ENCODE peak calls at places on chromosomes 4 and X, in five cellular contexts. One of them, this sample, is unnamed.

GRCh38 chr4:83582289-83582756 is 46.4 kb downstream of the GPAT3 start:
- DNase-seq in kidney tubule cell: peak; percentile 64
- DNase-seq in NCI-H1092 treated with DMSO at 0.1 percent for 48 hours: peak; percentile 50
- DNase-seq in stimulated activated CD8-positive, alpha-beta memory T cell treated with anti-CD3 and anti-CD28 coated beads, Interleukin-4, amount 100 ng/mL, for 4 hours: no peak
- DNase-seq in left ventricle myocardium superior: no peak
- DNase-seq in this sample: peak; percentile 73

GRCh38 chr4:36399762-36400353 is 118.4 kb downstream of the DTHD1 start:
- DNase-seq in left ventricle myocardium superior: no peak
- DNase-seq in stimulated activated CD8-positive, alpha-beta memory T cell treated with anti-CD3 and anti-CD28 coated beads, Interleukin-4, amount 100 ng/mL, for 4 hours: peak; percentile 43
- DNase-seq in kidney tubule cell: peak; percentile 28
- DNase-seq in NCI-H1092 treated with DMSO at 0.1 percent for 48 hours: no peak
- DNase-seq in this sample: peak; percentile 53

GRCh38 chr4:71235321-71236206 is 103.3 kb upstream of the SLC4A4 start:
- DNase-seq in left ventricle myocardium superior: peak; percentile 42
- DNase-seq in stimulated activated CD8-positive, alpha-beta memory T cell treated with anti-CD3 and anti-CD28 coated beads, Interleukin-4, amount 100 ng/mL, for 4 hours: no peak
- DNase-seq in kidney tubule cell: no peak
- DNase-seq in NCI-H1092 treated with DMSO at 0.1 percent for 48 hours: no peak
- DNase-seq in this sample: no peak

GRCh38 chrX:110381216-110381615 is 22.6 kb downstream of the RTL9 start:
- DNase-seq in NCI-H1092 treated with DMSO at 0.1 percent for 48 hours: no peak
- DNase-seq in stimulated activated CD8-positive, alpha-beta memory T cell treated with anti-CD3 and anti-CD28 coated beads, Interleukin-4, amount 100 ng/mL, for 4 hours: no peak
- DNase-seq in left ventricle myocardium superior: no peak
- DNase-seq in kidney tubule cell: no peak
- DNase-seq in this sample: peak; percentile 44

GRCh38 chrX:145630806-145631435 is 186.7 kb upstream of the SLITRK2 start:
- DNase-seq in stimulated activated CD8-positive, alpha-beta memory T cell treated with anti-CD3 and anti-CD28 coated beads, Interleukin-4, amount 100 ng/mL, for 4 hours: no peak
- DNase-seq in left ventricle myocardium superior: no peak
- DNase-seq in kidney tubule cell: no peak
- DNase-seq in NCI-H1092 treated with DMSO at 0.1 percent for 48 hours: no peak
- DNase-seq in this sample: no peak

GRCh38 chrX:38882894-38883620 is 81.8 kb downstream of the MID1IP1 start:
- DNase-seq in kidney tubule cell: peak; percentile 94
- DNase-seq in left ventricle myocardium superior: no peak
- DNase-seq in NCI-H1092 treated with DMSO at 0.1 percent for 48 hours: no peak
- DNase-seq in stimulated activated CD8-positive, alpha-beta memory T cell treated with anti-CD3 and anti-CD28 coated beads, Interleukin-4, amount 100 ng/mL, for 4 hours: no peak
- DNase-seq in this sample: peak; percentile 95

GRCh38 chr4:185721190-185721948 is 90.6 kb downstream of the SORBS2 start:
- DNase-seq in stimulated activated CD8-positive, alpha-beta memory T cell treated with anti-CD3 and anti-CD28 coated beads, Interleukin-4, amount 100 ng/mL, for 4 hours: no peak
- DNase-seq in kidney tubule cell: no peak
- DNase-seq in NCI-H1092 treated with DMSO at 0.1 percent for 48 hours: no peak
- DNase-seq in left ventricle myocardium superior: no peak
- DNase-seq in this sample: no peak

GRCh38 chrX:101195442-101196173 is 24.0 kb upstream of the DRP2 start:
- DNase-seq in kidney tubule cell: no peak
- DNase-seq in NCI-H1092 treated with DMSO at 0.1 percent for 48 hours: no peak
- DNase-seq in left ventricle myocardium superior: no peak
- DNase-seq in stimulated activated CD8-positive, alpha-beta memory T cell treated with anti-CD3 and anti-CD28 coated beads, Interleukin-4, amount 100 ng/mL, for 4 hours: no peak
- DNase-seq in this sample: no peak

GRCh38 chrX:22689290-22689689 is 310.5 kb upstream of the DDX53 start:
- DNase-seq in stimulated activated CD8-positive, alpha-beta memory T cell treated with anti-CD3 and anti-CD28 coated beads, Interleukin-4, amount 100 ng/mL, for 4 hours: no peak
- DNase-seq in kidney tubule cell: peak; percentile 4
- DNase-seq in NCI-H1092 treated with DMSO at 0.1 percent for 48 hours: no peak
- DNase-seq in left ventricle myocardium superior: no peak
- DNase-seq in this sample: no peak

GRCh38 chr4:31125496-31125895 is 405.3 kb downstream of the PCDH7 start:
- DNase-seq in left ventricle myocardium superior: no peak
- DNase-seq in NCI-H1092 treated with DMSO at 0.1 percent for 48 hours: no peak
- DNase-seq in kidney tubule cell: no peak
- DNase-seq in stimulated activated CD8-positive, alpha-beta memory T cell treated with anti-CD3 and anti-CD28 coated beads, Interleukin-4, amount 100 ng/mL, for 4 hours: no peak
- DNase-seq in this sample: no peak

GRCh38 chr4:178387756-178388155 is 945.5 kb upstream of the AGA start:
- DNase-seq in left ventricle myocardium superior: no peak
- DNase-seq in NCI-H1092 treated with DMSO at 0.1 percent for 48 hours: no peak
- DNase-seq in kidney tubule cell: no peak
- DNase-seq in stimulated activated CD8-positive, alpha-beta memory T cell treated with anti-CD3 and anti-CD28 coated beads, Interleukin-4, amount 100 ng/mL, for 4 hours: no peak
- DNase-seq in this sample: no peak

GRCh38 chrX:97328853-97329252 is 445.1 kb downstream of the RPA4 start:
- DNase-seq in kidney tubule cell: no peak
- DNase-seq in left ventricle myocardium superior: no peak
- DNase-seq in NCI-H1092 treated with DMSO at 0.1 percent for 48 hours: no peak
- DNase-seq in stimulated activated CD8-positive, alpha-beta memory T cell treated with anti-CD3 and anti-CD28 coated beads, Interleukin-4, amount 100 ng/mL, for 4 hours: no peak
- DNase-seq in this sample: peak; percentile 78

GRCh38 chr4:145937021-145937861 is 1.4 kb downstream of the ZNF827 start:
- DNase-seq in NCI-H1092 treated with DMSO at 0.1 percent for 48 hours: peak; percentile 70
- DNase-seq in left ventricle myocardium superior: peak; percentile 77
- DNase-seq in kidney tubule cell: peak; percentile 56
- DNase-seq in stimulated activated CD8-positive, alpha-beta memory T cell treated with anti-CD3 and anti-CD28 coated beads, Interleukin-4, amount 100 ng/mL, for 4 hours: no peak
- DNase-seq in this sample: peak; percentile 56

GRCh38 chr4:100525689-100526088 is 7.9 kb upstream of the EMCN start:
- DNase-seq in stimulated activated CD8-positive, alpha-beta memory T cell treated with anti-CD3 and anti-CD28 coated beads, Interleukin-4, amount 100 ng/mL, for 4 hours: no peak
- DNase-seq in NCI-H1092 treated with DMSO at 0.1 percent for 48 hours: no peak
- DNase-seq in kidney tubule cell: no peak
- DNase-seq in left ventricle myocardium superior: no peak
- DNase-seq in this sample: no peak

GRCh38 chrX:149462849-149463248 is 42.3 kb downstream of the IDS start:
- DNase-seq in kidney tubule cell: no peak
- DNase-seq in left ventricle myocardium superior: no peak
- DNase-seq in NCI-H1092 treated with DMSO at 0.1 percent for 48 hours: no peak
- DNase-seq in stimulated activated CD8-positive, alpha-beta memory T cell treated with anti-CD3 and anti-CD28 coated beads, Interleukin-4, amount 100 ng/mL, for 4 hours: no peak
- DNase-seq in this sample: no peak

GRCh38 chrX:131970347-131970746 is 52.8 kb upstream of the STK26 start:
- DNase-seq in kidney tubule cell: no peak
- DNase-seq in left ventricle myocardium superior: no peak
- DNase-seq in stimulated activated CD8-positive, alpha-beta memory T cell treated with anti-CD3 and anti-CD28 coated beads, Interleukin-4, amount 100 ng/mL, for 4 hours: no peak
- DNase-seq in NCI-H1092 treated with DMSO at 0.1 percent for 48 hours: no peak
- DNase-seq in this sample: no peak

GRCh38 chrX:150196300-150196699 is 166.8 kb upstream of the MAMLD1 start:
- DNase-seq in NCI-H1092 treated with DMSO at 0.1 percent for 48 hours: no peak
- DNase-seq in stimulated activated CD8-positive, alpha-beta memory T cell treated with anti-CD3 and anti-CD28 coated beads, Interleukin-4, amount 100 ng/mL, for 4 hours: no peak
- DNase-seq in left ventricle myocardium superior: no peak
- DNase-seq in kidney tubule cell: no peak
- DNase-seq in this sample: no peak

GRCh38 chr4:187811586-187811985 is 184.0 kb upstream of the ZFP42 start:
- DNase-seq in kidney tubule cell: no peak
- DNase-seq in NCI-H1092 treated with DMSO at 0.1 percent for 48 hours: no peak
- DNase-seq in left ventricle myocardium superior: no peak
- DNase-seq in stimulated activated CD8-positive, alpha-beta memory T cell treated with anti-CD3 and anti-CD28 coated beads, Interleukin-4, amount 100 ng/mL, for 4 hours: no peak
- DNase-seq in this sample: no peak

GRCh38 chr4:185318679-185319078 is 77.0 kb downstream of the LRP2BP start:
- DNase-seq in left ventricle myocardium superior: no peak
- DNase-seq in NCI-H1092 treated with DMSO at 0.1 percent for 48 hours: no peak
- DNase-seq in stimulated activated CD8-positive, alpha-beta memory T cell treated with anti-CD3 and anti-CD28 coated beads, Interleukin-4, amount 100 ng/mL, for 4 hours: no peak
- DNase-seq in kidney tubule cell: no peak
- DNase-seq in this sample: peak; percentile 32

GRCh38 chr4:147461161-147461560 is 19.7 kb upstream of the EDNRA start:
- DNase-seq in left ventricle myocardium superior: no peak
- DNase-seq in NCI-H1092 treated with DMSO at 0.1 percent for 48 hours: no peak
- DNase-seq in kidney tubule cell: peak; percentile 77
- DNase-seq in stimulated activated CD8-positive, alpha-beta memory T cell treated with anti-CD3 and anti-CD28 coated beads, Interleukin-4, amount 100 ng/mL, for 4 hours: no peak
- DNase-seq in this sample: peak; percentile 72

GRCh38 chr4:53714377-53715140 is 123.3 kb upstream of the LNX1 start:
- DNase-seq in left ventricle myocardium superior: no peak
- DNase-seq in kidney tubule cell: no peak
- DNase-seq in stimulated activated CD8-positive, alpha-beta memory T cell treated with anti-CD3 and anti-CD28 coated beads, Interleukin-4, amount 100 ng/mL, for 4 hours: no peak
- DNase-seq in NCI-H1092 treated with DMSO at 0.1 percent for 48 hours: no peak
- DNase-seq in this sample: no peak

GRCh38 chrX:139559383-139560042 is 29.0 kb downstream of the F9 start:
- DNase-seq in NCI-H1092 treated with DMSO at 0.1 percent for 48 hours: peak; percentile 14
- DNase-seq in stimulated activated CD8-positive, alpha-beta memory T cell treated with anti-CD3 and anti-CD28 coated beads, Interleukin-4, amount 100 ng/mL, for 4 hours: no peak
- DNase-seq in kidney tubule cell: peak; percentile 69
- DNase-seq in left ventricle myocardium superior: no peak
- DNase-seq in this sample: peak; percentile 78

GRCh38 chrX:39941332-39941920 is 156.3 kb downstream of the BCOR start:
- DNase-seq in left ventricle myocardium superior: no peak
- DNase-seq in NCI-H1092 treated with DMSO at 0.1 percent for 48 hours: no peak
- DNase-seq in stimulated activated CD8-positive, alpha-beta memory T cell treated with anti-CD3 and anti-CD28 coated beads, Interleukin-4, amount 100 ng/mL, for 4 hours: no peak
- DNase-seq in kidney tubule cell: peak; percentile 65
- DNase-seq in this sample: no peak

GRCh38 chr4:69830529-69831269 is 29.2 kb downstream of the SULT1E1 start:
- DNase-seq in left ventricle myocardium superior: no peak
- DNase-seq in kidney tubule cell: peak; percentile 62
- DNase-seq in stimulated activated CD8-positive, alpha-beta memory T cell treated with anti-CD3 and anti-CD28 coated beads, Interleukin-4, amount 100 ng/mL, for 4 hours: no peak
- DNase-seq in NCI-H1092 treated with DMSO at 0.1 percent for 48 hours: peak; percentile 52
- DNase-seq in this sample: peak; percentile 83

GRCh38 chrX:46582964-46583363 is 9.4 kb downstream of the CHST7 start:
- DNase-seq in kidney tubule cell: peak; percentile 50
- DNase-seq in left ventricle myocardium superior: no peak
- DNase-seq in NCI-H1092 treated with DMSO at 0.1 percent for 48 hours: no peak
- DNase-seq in stimulated activated CD8-positive, alpha-beta memory T cell treated with anti-CD3 and anti-CD28 coated beads, Interleukin-4, amount 100 ng/mL, for 4 hours: no peak
- DNase-seq in this sample: no peak

GRCh38 chr4:163331629-163332360 is 601 bp downstream of the NPY1R start:
- DNase-seq in NCI-H1092 treated with DMSO at 0.1 percent for 48 hours: no peak
- DNase-seq in kidney tubule cell: peak; percentile 27
- DNase-seq in stimulated activated CD8-positive, alpha-beta memory T cell treated with anti-CD3 and anti-CD28 coated beads, Interleukin-4, amount 100 ng/mL, for 4 hours: no peak
- DNase-seq in left ventricle myocardium superior: peak; percentile 42
- DNase-seq in this sample: peak; percentile 7

GRCh38 chr4:43718369-43718768 is 730.2 kb downstream of the KCTD8 start:
- DNase-seq in kidney tubule cell: no peak
- DNase-seq in NCI-H1092 treated with DMSO at 0.1 percent for 48 hours: no peak
- DNase-seq in stimulated activated CD8-positive, alpha-beta memory T cell treated with anti-CD3 and anti-CD28 coated beads, Interleukin-4, amount 100 ng/mL, for 4 hours: no peak
- DNase-seq in left ventricle myocardium superior: no peak
- DNase-seq in this sample: peak; percentile 61

GRCh38 chrX:107713205-107714195 is 62.1 kb downstream of the TSC22D3 start:
- DNase-seq in NCI-H1092 treated with DMSO at 0.1 percent for 48 hours: no peak
- DNase-seq in left ventricle myocardium superior: no peak
- DNase-seq in kidney tubule cell: peak; percentile 21
- DNase-seq in stimulated activated CD8-positive, alpha-beta memory T cell treated with anti-CD3 and anti-CD28 coated beads, Interleukin-4, amount 100 ng/mL, for 4 hours: no peak
- DNase-seq in this sample: no peak

GRCh38 chr4:165505991-165506779 is 127.4 kb downstream of the CPE start:
- DNase-seq in left ventricle myocardium superior: no peak
- DNase-seq in kidney tubule cell: no peak
- DNase-seq in NCI-H1092 treated with DMSO at 0.1 percent for 48 hours: no peak
- DNase-seq in stimulated activated CD8-positive, alpha-beta memory T cell treated with anti-CD3 and anti-CD28 coated beads, Interleukin-4, amount 100 ng/mL, for 4 hours: no peak
- DNase-seq in this sample: peak; percentile 61

GRCh38 chr4:139419388-139419914 is 34.5 kb upstream of the RAB33B start:
- DNase-seq in stimulated activated CD8-positive, alpha-beta memory T cell treated with anti-CD3 and anti-CD28 coated beads, Interleukin-4, amount 100 ng/mL, for 4 hours: no peak
- DNase-seq in kidney tubule cell: peak; percentile 39
- DNase-seq in left ventricle myocardium superior: no peak
- DNase-seq in NCI-H1092 treated with DMSO at 0.1 percent for 48 hours: no peak
- DNase-seq in this sample: no peak

GRCh38 chrX:71167031-71167781 is 22.6 kb downstream of the NLGN3 start:
- DNase-seq in NCI-H1092 treated with DMSO at 0.1 percent for 48 hours: no peak
- DNase-seq in left ventricle myocardium superior: no peak
- DNase-seq in kidney tubule cell: no peak
- DNase-seq in stimulated activated CD8-positive, alpha-beta memory T cell treated with anti-CD3 and anti-CD28 coated beads, Interleukin-4, amount 100 ng/mL, for 4 hours: no peak
- DNase-seq in this sample: no peak

GRCh38 chr4:23135792-23136645 is 443.3 kb downstream of the GBA3 start:
- DNase-seq in kidney tubule cell: peak; percentile 48
- DNase-seq in NCI-H1092 treated with DMSO at 0.1 percent for 48 hours: peak; percentile 54
- DNase-seq in stimulated activated CD8-positive, alpha-beta memory T cell treated with anti-CD3 and anti-CD28 coated beads, Interleukin-4, amount 100 ng/mL, for 4 hours: no peak
- DNase-seq in left ventricle myocardium superior: no peak
- DNase-seq in this sample: peak; percentile 73

GRCh38 chrX:23840674-23841073 is 57.7 kb downstream of the SAT1 start:
- DNase-seq in left ventricle myocardium superior: no peak
- DNase-seq in kidney tubule cell: no peak
- DNase-seq in NCI-H1092 treated with DMSO at 0.1 percent for 48 hours: no peak
- DNase-seq in stimulated activated CD8-positive, alpha-beta memory T cell treated with anti-CD3 and anti-CD28 coated beads, Interleukin-4, amount 100 ng/mL, for 4 hours: no peak
- DNase-seq in this sample: no peak

GRCh38 chr4:122602277-122603142 is 18.4 kb downstream of the IL21 start:
- DNase-seq in NCI-H1092 treated with DMSO at 0.1 percent for 48 hours: peak; percentile 21
- DNase-seq in stimulated activated CD8-positive, alpha-beta memory T cell treated with anti-CD3 and anti-CD28 coated beads, Interleukin-4, amount 100 ng/mL, for 4 hours: no peak
- DNase-seq in kidney tubule cell: peak; percentile 66
- DNase-seq in left ventricle myocardium superior: no peak
- DNase-seq in this sample: peak; percentile 65

GRCh38 chr4:184787766-184788503 is 37.8 kb downstream of the ACSL1 start:
- DNase-seq in kidney tubule cell: peak; percentile 99
- DNase-seq in NCI-H1092 treated with DMSO at 0.1 percent for 48 hours: no peak
- DNase-seq in stimulated activated CD8-positive, alpha-beta memory T cell treated with anti-CD3 and anti-CD28 coated beads, Interleukin-4, amount 100 ng/mL, for 4 hours: no peak
- DNase-seq in left ventricle myocardium superior: no peak
- DNase-seq in this sample: no peak

GRCh38 chr4:1172971-1173757 is 781 bp upstream of the SPON2 start:
- DNase-seq in NCI-H1092 treated with DMSO at 0.1 percent for 48 hours: no peak
- DNase-seq in stimulated activated CD8-positive, alpha-beta memory T cell treated with anti-CD3 and anti-CD28 coated beads, Interleukin-4, amount 100 ng/mL, for 4 hours: no peak
- DNase-seq in left ventricle myocardium superior: peak; percentile 47
- DNase-seq in kidney tubule cell: peak; percentile 34
- DNase-seq in this sample: no peak

This sample was measured in PC-3.